ENCODE peak calls at places on chromosomes 1 and 21, in seven cellular contexts. H is heart left ventricle, E is HCT116, Z is lower leg skin, V is adrenal gland, S is stomach, O is testis. G is an unnamed sample.

GRCh38 chr1:37393173-37393572 is 81.2 kb upstream of the ZC3H12A start:
- DNase-seq in H (no peak), S (no peak), E (no peak), V (no peak), Z (no peak), O (no peak), G (no peak)

GRCh38 chr1:203796223-203796747 is 862 bp downstream of the ZBED6 start:
- DNase-seq in H (no peak), E (no peak), Z (peak), V (peak), O (no peak), S (no peak), G (no peak)

GRCh38 chr1:35255276-35255675 is 13.2 kb upstream of the ZMYM4 start:
- DNase-seq in Z (no peak), E (no peak), S (no peak), O (no peak), H (no peak), V (no peak), G (no peak)

GRCh38 chr1:110482662-110483307 is 31.8 kb downstream of the PROK1 start:
- DNase-seq in Z (no peak), E (no peak), H (no peak), V (peak), S (no peak), O (no peak), G (no peak)

GRCh38 chr1:9477535-9477934 is 61.7 kb upstream of the SLC25A33 start:
- DNase-seq in Z (no peak), V (no peak), O (no peak), E (no peak), S (no peak), H (no peak), G (no peak)

GRCh38 chr1:162993866-162994265 is 75.3 kb upstream of the RGS4 start:
- DNase-seq in V (no peak), O (no peak), H (no peak), E (no peak), Z (no peak), S (no peak), G (no peak)

GRCh38 chr1:244100276-244100675 is 49.2 kb downstream of the ZBTB18 start:
- DNase-seq in E (no peak), V (no peak), Z (no peak), O (no peak), H (no peak), S (no peak), G (no peak)

GRCh38 chr21:30646904-30647303 is 4.2 kb downstream of the KRTAP20-3 start:
- DNase-seq in Z (no peak), S (no peak), O (no peak), H (no peak), V (no peak), E (no peak), G (no peak)

GRCh38 chr1:3017440-3018050 is 3.7 kb upstream of the ACTRT2 start:
- DNase-seq in V (no peak), Z (no peak), H (no peak), S (no peak), O (no peak), E (no peak), G (no peak)

GRCh38 chr1:229657993-229658755 is 32.1 kb downstream of the URB2 start:
- DNase-seq in Z (no peak), E (no peak), H (no peak), O (no peak), S (no peak), V (no peak), G (no peak)

GRCh38 chr1:163844393-163844948 is 522.7 kb downstream of the NUF2 start:
- DNase-seq in V (no peak), S (no peak), O (no peak), H (no peak), E (no peak), Z (no peak), G (no peak)

GRCh38 chr1:206470692-206471414 is 577 bp downstream of the IKBKE start:
- DNase-seq in O (no peak), E (no peak), S (peak), V (peak), H (no peak), Z (no peak), G (peak)

DNA sequence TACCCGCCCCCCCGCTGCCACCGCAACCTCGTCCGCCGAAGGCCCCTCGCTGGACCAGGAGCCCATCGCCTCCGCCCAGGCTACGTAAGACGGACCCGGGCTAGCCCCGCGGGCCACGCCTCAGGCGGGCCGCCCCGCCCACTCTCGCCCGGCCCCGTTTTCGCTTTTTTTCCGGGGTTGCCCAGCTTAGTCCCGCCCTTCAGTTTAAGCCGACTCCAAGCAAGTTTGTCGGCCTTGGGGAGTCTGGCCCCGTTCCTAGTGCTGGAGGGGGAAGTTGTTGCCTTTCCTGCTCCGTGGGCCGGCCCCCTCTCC is 3.0 kb downstream of the RUSC1 start:
- DNase-seq in E (peak), V (peak), H (peak), O (peak), Z (peak), S (peak), G (peak)
- TF ChIP-seq POLR2A in E (no peak), V (no peak), H (no peak), O (no peak), Z (no peak), S (no peak), G (no peak)

DNA sequence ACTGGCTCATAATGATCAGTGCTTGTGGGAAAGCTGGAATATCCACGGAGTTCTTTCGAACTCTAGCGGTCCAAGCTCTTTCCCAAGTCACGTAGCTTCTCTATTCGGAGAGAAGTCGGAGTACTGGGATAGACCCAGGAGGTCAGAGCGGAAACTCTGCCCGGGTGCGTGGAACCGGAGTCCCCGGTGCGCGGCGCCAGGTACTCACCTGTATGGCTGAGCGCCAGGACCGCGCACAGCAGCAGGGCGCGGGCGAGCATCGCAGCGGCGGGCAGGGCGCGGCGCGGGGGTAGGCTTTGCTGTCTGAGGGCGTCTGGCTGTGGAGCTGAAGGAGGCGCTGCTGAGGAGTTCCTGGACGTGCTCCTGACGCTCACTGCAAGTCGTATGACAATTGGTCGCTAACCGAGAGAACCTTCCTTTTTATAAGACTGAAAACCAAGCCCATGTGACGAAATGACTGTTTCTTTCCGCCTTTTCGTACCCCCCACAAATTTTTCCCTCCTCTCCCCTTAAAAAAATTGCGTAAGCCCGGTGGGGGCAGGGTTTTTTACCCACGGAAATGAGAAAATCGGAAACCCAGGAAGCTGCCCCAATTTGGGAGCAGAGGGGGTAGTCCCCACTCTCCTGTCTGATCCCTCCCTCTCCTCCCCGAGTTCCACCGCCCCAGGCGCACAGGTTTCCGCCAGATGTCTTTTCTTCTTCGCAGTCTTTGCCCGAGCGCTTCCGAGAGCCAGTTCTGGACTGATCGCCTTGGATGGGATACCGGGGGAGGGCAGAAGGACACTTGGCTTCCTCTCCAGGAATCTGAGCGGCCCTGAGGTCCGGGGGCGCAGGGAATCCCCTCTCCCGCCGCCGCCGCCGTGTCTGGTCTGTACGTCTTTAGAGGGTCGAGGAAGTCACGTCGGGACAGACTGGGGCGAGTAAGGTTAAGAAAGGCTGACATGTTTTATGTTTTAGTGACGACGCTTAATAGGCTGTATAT is at the start of gene PTGS2:
- DNase-seq in Z (peak), H (peak), V (peak), E (peak), O (peak), S (peak), G (peak)
- TF ChIP-seq POLR2A in Z (no peak), H (peak), V (peak), E (no peak), O (no peak), S (no peak), G (peak)

DNA sequence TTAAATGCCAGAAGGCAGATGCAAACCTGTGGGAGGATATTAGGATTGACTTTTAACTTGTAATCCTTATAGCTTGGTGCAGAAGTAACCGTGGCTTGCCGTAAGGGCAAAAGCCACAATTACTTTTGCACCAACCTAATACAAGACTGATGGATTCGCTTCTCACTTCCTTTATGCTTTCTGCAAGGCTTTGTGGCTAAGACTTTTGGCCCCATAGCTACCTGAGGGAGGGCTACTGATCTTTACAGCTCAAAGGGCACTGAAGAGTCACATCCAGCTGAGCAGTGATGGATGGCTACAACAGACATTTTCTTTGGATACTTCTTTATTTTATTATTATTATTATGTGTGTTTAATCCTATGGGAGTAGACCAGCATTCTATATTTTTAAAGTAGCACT is 140.4 kb downstream of the ST6GALNAC5 start:
- DNase-seq in Z (no peak), O (no peak), H (no peak), V (no peak), E (no peak), S (no peak), G (no peak)
- TF ChIP-seq POLR2A in Z (no peak), O (no peak), H (no peak), V (no peak), E (no peak), S (no peak), G (no peak)

DNA sequence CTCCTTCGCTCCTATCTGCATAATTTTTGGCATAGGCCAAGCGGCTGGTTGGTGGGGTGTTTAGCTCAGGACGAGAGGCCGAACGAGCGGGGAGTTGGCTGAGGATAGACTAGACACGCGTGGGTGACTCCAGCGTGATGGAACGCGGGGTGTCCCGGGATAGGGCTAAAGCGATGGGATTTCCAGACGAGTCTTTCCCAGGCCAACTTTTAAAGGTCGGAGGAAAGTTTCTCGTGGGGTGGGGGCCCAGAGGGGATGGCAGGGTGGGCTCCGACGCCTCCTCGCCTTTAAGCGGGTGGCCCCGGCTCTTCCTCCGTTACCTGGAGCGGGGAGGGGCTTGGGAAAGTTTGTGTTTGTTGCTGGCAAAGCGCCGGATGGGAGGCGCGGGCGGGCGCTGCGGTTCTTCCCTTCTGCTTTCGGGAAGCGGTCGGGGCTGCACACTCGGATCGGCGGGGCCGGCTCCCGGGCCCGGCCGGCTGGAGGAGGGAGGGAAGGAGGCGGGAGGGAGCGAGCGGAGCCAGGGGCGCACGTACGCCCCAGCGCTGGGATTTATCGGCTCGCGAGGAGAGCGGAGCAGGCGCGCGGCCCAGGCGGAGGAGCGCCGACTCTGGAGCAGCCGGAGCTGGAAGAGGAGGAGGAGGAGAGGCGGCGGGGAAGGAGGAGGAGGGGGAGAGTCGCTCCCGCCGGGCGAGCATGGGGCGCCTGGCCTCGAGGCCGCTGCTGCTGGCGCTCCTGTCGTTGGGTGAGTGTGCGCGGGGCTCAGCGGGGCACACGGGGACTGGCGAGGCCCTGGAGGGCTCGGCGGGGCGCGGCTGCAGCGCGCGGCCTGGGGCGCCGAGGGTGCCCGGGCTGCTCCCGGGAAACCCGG is at the start of gene PTGFRN:
- DNase-seq in E (peak), Z (no peak), V (peak), O (peak), S (peak), H (peak), G (peak)
- TF ChIP-seq POLR2A in E (no peak), Z (no peak), V (peak), O (no peak), S (no peak), H (peak), G (no peak)

DNA sequence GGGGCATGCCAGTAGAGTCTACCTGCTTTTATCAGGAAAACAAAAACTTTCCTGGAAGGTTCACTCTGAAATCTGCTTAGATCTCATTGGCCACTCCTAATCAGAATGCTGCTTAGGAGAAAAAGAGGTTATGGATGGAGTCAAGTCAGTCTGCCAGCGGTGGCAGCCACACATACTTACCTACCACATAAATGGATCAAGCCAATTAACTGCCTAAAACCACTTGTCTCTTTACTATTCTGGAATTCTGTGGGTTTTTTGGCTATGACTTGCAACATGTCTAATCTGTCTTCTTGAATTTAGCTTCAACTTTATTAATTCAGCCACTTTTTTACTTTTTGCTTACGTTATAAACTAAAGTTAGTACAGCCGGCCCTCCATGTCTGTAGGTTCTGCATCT is 140.2 kb upstream of the SERTAD4 start:
- DNase-seq in V (no peak), Z (no peak), E (no peak), O (no peak), S (no peak), H (no peak), G (no peak)
- TF ChIP-seq POLR2A in V (no peak), Z (no peak), E (no peak), O (no peak), S (no peak), H (no peak), G (no peak)

GRCh38 chr1:112144738-112145426 is 155.4 kb upstream of the KCND3 start:
- DNase-seq in H (no peak), Z (no peak), S (no peak), E (no peak), O (peak), V (no peak), G (no peak)
- TF ChIP-seq POLR2A in H (no peak), Z (no peak), S (no peak), E (no peak), O (no peak), V (no peak), G (no peak)

GRCh38 chr1:68141079-68141800 is 90.8 kb upstream of the DIRAS3 start:
- DNase-seq in S (no peak), E (no peak), V (no peak), O (no peak), Z (no peak), H (no peak), G (no peak)
- TF ChIP-seq POLR2A in S (no peak), E (no peak), V (no peak), O (no peak), Z (no peak), H (no peak), G (no peak)